ENCODE peak calls at places on chromosomes 2 and 18, in seven cellular contexts. One of them, this sample, is unnamed.
A peak's percentile ranks its signal among the peaks of the same experiment; 100 is the strongest.

GRCh38 chr2:201984800-201985525 is 48.7 kb upstream of the FZD7 start:
- DNase-seq in lower lobe of right lung: no peak
- DNase-seq in H9: no peak
- DNase-seq in adrenal gland: no peak
- DNase-seq in tibial artery: no peak
- DNase-seq in esophagus squamous epithelium: no peak
- DNase-seq in colonic mucosa: peak; percentile 24
- DNase-seq in this sample: peak; percentile 91

GRCh38 chr2:127680706-127681287 is 5.5 kb upstream of the LIMS2 start:
- DNase-seq in tibial artery: no peak
- DNase-seq in lower lobe of right lung: no peak
- DNase-seq in H9: peak; percentile 25
- DNase-seq in adrenal gland: no peak
- DNase-seq in colonic mucosa: no peak
- DNase-seq in esophagus squamous epithelium: no peak
- DNase-seq in this sample: no peak

GRCh38 chr2:231709636-231709980 is 1.3 kb downstream of the PTMA start:
- DNase-seq in adrenal gland: peak; percentile 68
- DNase-seq in esophagus squamous epithelium: peak; percentile 21
- DNase-seq in lower lobe of right lung: peak; percentile 80
- DNase-seq in colonic mucosa: peak; percentile 55
- DNase-seq in tibial artery: peak; percentile 89
- DNase-seq in H9: no peak
- DNase-seq in this sample: no peak

GRCh38 chr2:72993147-72993546 is 75.8 kb downstream of the EMX1 start:
- DNase-seq in tibial artery: peak; percentile 58
- DNase-seq in colonic mucosa: peak; percentile 54
- DNase-seq in esophagus squamous epithelium: no peak
- DNase-seq in H9: peak; percentile 69
- DNase-seq in lower lobe of right lung: no peak
- DNase-seq in adrenal gland: peak; percentile 38
- DNase-seq in this sample: no peak

GRCh38 chr2:13114391-13114790 is 397.7 kb downstream of the TRIB2 start:
- DNase-seq in esophagus squamous epithelium: no peak
- DNase-seq in adrenal gland: peak; percentile 18
- DNase-seq in colonic mucosa: no peak
- DNase-seq in lower lobe of right lung: no peak
- DNase-seq in tibial artery: no peak
- DNase-seq in H9: no peak
- DNase-seq in this sample: no peak

GRCh38 chr2:19630921-19631320 is 270.9 kb downstream of the TTC32 start:
- DNase-seq in H9: no peak
- DNase-seq in esophagus squamous epithelium: no peak
- DNase-seq in adrenal gland: no peak
- DNase-seq in lower lobe of right lung: no peak
- DNase-seq in tibial artery: no peak
- DNase-seq in colonic mucosa: no peak
- DNase-seq in this sample: no peak

GRCh38 chr2:111011218-111011617 is 109.5 kb upstream of the BCL2L11 start:
- DNase-seq in H9: no peak
- DNase-seq in lower lobe of right lung: no peak
- DNase-seq in colonic mucosa: no peak
- DNase-seq in esophagus squamous epithelium: no peak
- DNase-seq in adrenal gland: no peak
- DNase-seq in tibial artery: no peak
- DNase-seq in this sample: no peak

GRCh38 chr18:46099463-46099862 is 1.4 kb upstream of the ATP5F1A start:
- DNase-seq in adrenal gland: no peak
- DNase-seq in lower lobe of right lung: no peak
- DNase-seq in colonic mucosa: no peak
- DNase-seq in tibial artery: no peak
- DNase-seq in H9: no peak
- DNase-seq in esophagus squamous epithelium: no peak
- DNase-seq in this sample: no peak

GRCh38 chr2:128354161-128354560 is 35.5 kb upstream of the HS6ST1 start:
- DNase-seq in lower lobe of right lung: no peak
- DNase-seq in colonic mucosa: no peak
- DNase-seq in H9: no peak
- DNase-seq in tibial artery: no peak
- DNase-seq in adrenal gland: no peak
- DNase-seq in esophagus squamous epithelium: no peak
- DNase-seq in this sample: no peak

GRCh38 chr2:219291394-219291793 is 12.2 kb downstream of the DNAJB2 start:
- DNase-seq in H9: no peak
- DNase-seq in colonic mucosa: no peak
- DNase-seq in tibial artery: peak; percentile 51
- DNase-seq in esophagus squamous epithelium: no peak
- DNase-seq in lower lobe of right lung: no peak
- DNase-seq in adrenal gland: peak; percentile 18
- DNase-seq in this sample: no peak

GRCh38 chr2:110828330-110828729 is 96.0 kb downstream of the ACOXL start:
- DNase-seq in adrenal gland: no peak
- DNase-seq in tibial artery: no peak
- DNase-seq in lower lobe of right lung: no peak
- DNase-seq in esophagus squamous epithelium: no peak
- DNase-seq in colonic mucosa: no peak
- DNase-seq in H9: no peak
- DNase-seq in this sample: no peak

DNA sequence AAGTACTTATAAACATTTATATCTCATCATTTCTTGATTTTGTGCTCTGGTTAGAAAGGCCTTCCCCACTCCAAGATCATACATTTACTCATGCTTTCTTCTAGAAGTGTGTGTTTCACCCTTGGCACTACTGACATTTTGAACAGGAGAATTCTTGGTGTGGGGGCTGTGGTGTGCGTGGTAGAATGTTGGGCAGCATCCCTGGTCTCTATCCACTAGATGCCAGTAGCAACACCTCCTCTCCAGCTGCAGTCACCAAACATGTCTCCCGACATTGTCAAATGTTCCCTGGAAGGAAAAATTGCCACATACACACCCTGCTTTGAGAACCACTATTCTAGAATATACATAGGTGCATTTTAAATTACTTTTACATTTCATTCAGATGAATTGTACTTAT is 8.7 kb upstream of the TGIF1 start:
- DNase-seq in tibial artery: no peak
- DNase-seq in lower lobe of right lung: no peak
- DNase-seq in esophagus squamous epithelium: no peak
- DNase-seq in H9: peak; percentile 51
- DNase-seq in adrenal gland: no peak
- DNase-seq in colonic mucosa: peak; percentile 25
- DNase-seq in this sample: no peak
- TF ChIP-seq CTCF in tibial artery: peak; percentile 31
- TF ChIP-seq CTCF in lower lobe of right lung: peak; percentile 36
- TF ChIP-seq CTCF in esophagus squamous epithelium: peak; percentile 18
- TF ChIP-seq CTCF in H9: peak; percentile 64
- TF ChIP-seq CTCF in adrenal gland: peak; percentile 49
- TF ChIP-seq CTCF in colonic mucosa: no peak
- TF ChIP-seq CTCF in this sample: no peak

GRCh38 chr2:27087823-27088410 is 1.3 kb downstream of the KHK start:
- DNase-seq in lower lobe of right lung: no peak
- DNase-seq in colonic mucosa: no peak
- DNase-seq in H9: no peak
- DNase-seq in tibial artery: no peak
- DNase-seq in adrenal gland: no peak
- DNase-seq in esophagus squamous epithelium: no peak
- DNase-seq in this sample: no peak

GRCh38 chr2:27085670-27086089 is 892 bp upstream of the KHK start:
- DNase-seq in lower lobe of right lung: peak; percentile 88
- DNase-seq in colonic mucosa: peak; percentile 81
- DNase-seq in tibial artery: peak; percentile 94
- DNase-seq in esophagus squamous epithelium: no peak
- DNase-seq in adrenal gland: peak; percentile 81
- DNase-seq in H9: peak; percentile 71
- DNase-seq in this sample: peak; percentile 47

GRCh38 chr2:27085062-27085669 is 1.4 kb upstream of the KHK start:
- DNase-seq in H9: no peak
- DNase-seq in lower lobe of right lung: no peak
- DNase-seq in colonic mucosa: no peak
- DNase-seq in esophagus squamous epithelium: no peak
- DNase-seq in tibial artery: no peak
- DNase-seq in adrenal gland: no peak
- DNase-seq in this sample: no peak

GRCh38 chr2:27086090-27086721 is 366 bp upstream of the KHK start:
- DNase-seq in esophagus squamous epithelium: peak; percentile 57
- DNase-seq in lower lobe of right lung: peak; percentile 96
- DNase-seq in colonic mucosa: peak; percentile 96
- DNase-seq in tibial artery: peak; percentile 97
- DNase-seq in H9: peak; percentile 96
- DNase-seq in adrenal gland: peak; percentile 97
- DNase-seq in this sample: peak; percentile 95

GRCh38 chr2:27086722-27087446 is at the start of gene KHK:
- DNase-seq in esophagus squamous epithelium: no peak
- DNase-seq in colonic mucosa: peak; percentile 79
- DNase-seq in tibial artery: peak; percentile 81
- DNase-seq in lower lobe of right lung: peak; percentile 75
- DNase-seq in H9: no peak
- DNase-seq in adrenal gland: no peak
- DNase-seq in this sample: peak; percentile 61
- TF ChIP-seq CTCF in esophagus squamous epithelium: no peak
- TF ChIP-seq CTCF in colonic mucosa: peak; percentile 8
- TF ChIP-seq CTCF in tibial artery: no peak
- TF ChIP-seq CTCF in lower lobe of right lung: peak; percentile 38
- TF ChIP-seq CTCF in H9: peak; percentile 10
- TF ChIP-seq CTCF in adrenal gland: no peak
- TF ChIP-seq CTCF in this sample: no peak

GRCh38 chr18:54223568-54224241 is 764 bp downstream of the MBD2 start:
- DNase-seq in colonic mucosa: peak; percentile 87
- DNase-seq in lower lobe of right lung: peak; percentile 63
- DNase-seq in adrenal gland: peak; percentile 80
- DNase-seq in H9: peak; percentile 32
- DNase-seq in esophagus squamous epithelium: no peak
- DNase-seq in tibial artery: no peak
- DNase-seq in this sample: peak; percentile 59

GRCh38 chr18:54220406-54220805 is 4.1 kb downstream of the MBD2 start:
- DNase-seq in H9: no peak
- DNase-seq in lower lobe of right lung: no peak
- DNase-seq in colonic mucosa: no peak
- DNase-seq in esophagus squamous epithelium: no peak
- DNase-seq in adrenal gland: no peak
- DNase-seq in tibial artery: no peak
- DNase-seq in this sample: no peak

GRCh38 chr18:54228364-54228763 is 3.9 kb upstream of the MBD2 start:
- DNase-seq in tibial artery: no peak
- DNase-seq in H9: no peak
- DNase-seq in lower lobe of right lung: no peak
- DNase-seq in esophagus squamous epithelium: no peak
- DNase-seq in colonic mucosa: no peak
- DNase-seq in adrenal gland: no peak
- DNase-seq in this sample: no peak

GRCh38 chr18:54222922-54223567 is 1.4 kb downstream of the MBD2 start:
- DNase-seq in adrenal gland: no peak
- DNase-seq in colonic mucosa: peak; percentile 23
- DNase-seq in esophagus squamous epithelium: no peak
- DNase-seq in H9: no peak
- DNase-seq in tibial artery: no peak
- DNase-seq in lower lobe of right lung: no peak
- DNase-seq in this sample: no peak

DNA sequence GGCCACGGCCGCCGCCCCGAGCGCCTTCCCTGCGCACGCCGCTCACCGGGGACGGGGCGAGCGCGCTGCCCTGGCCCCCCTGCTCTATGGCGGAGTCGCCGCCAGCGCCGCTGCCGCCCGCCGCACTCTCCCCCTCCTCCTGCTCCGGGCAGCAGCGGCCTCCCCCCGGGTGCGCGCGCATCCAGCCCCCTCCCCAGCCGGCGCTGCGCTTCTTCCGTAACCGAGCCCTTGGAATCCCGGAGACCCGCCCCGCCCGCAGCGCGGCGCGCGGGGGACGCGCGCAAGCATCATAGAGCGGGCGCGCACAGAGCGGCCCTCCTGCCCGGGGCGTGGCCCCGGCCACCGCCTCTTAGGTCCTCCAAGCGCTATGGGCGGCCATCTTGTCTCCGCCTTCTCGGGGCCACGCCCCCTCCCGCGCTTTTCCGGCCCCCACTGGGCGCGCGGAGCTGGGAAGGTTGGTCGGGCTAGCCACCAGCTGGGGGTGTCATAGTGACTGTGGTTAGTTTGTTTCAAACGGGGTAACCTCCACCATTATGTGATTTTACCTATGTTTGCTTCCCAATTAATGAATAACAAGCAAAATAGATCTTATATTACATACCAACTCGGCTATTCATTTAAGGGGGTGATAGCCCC is at the start of gene MBD2:
- DNase-seq in lower lobe of right lung: peak; percentile 98
- DNase-seq in tibial artery: peak; percentile 96
- DNase-seq in H9: peak; percentile 96
- DNase-seq in esophagus squamous epithelium: peak; percentile 79
- DNase-seq in colonic mucosa: peak; percentile 96
- DNase-seq in adrenal gland: peak; percentile 94
- DNase-seq in this sample: peak; percentile 90
- TF ChIP-seq CTCF in lower lobe of right lung: peak; percentile 24
- TF ChIP-seq CTCF in tibial artery: no peak
- TF ChIP-seq CTCF in H9: peak; percentile 52
- TF ChIP-seq CTCF in esophagus squamous epithelium: no peak
- TF ChIP-seq CTCF in colonic mucosa: no peak
- TF ChIP-seq CTCF in adrenal gland: no peak
- TF ChIP-seq CTCF in this sample: peak; percentile 12

GRCh38 chr2:101983928-101984327 is 7.8 kb upstream of the IL1R2 start:
- DNase-seq in H9: no peak
- DNase-seq in tibial artery: no peak
- DNase-seq in colonic mucosa: no peak
- DNase-seq in esophagus squamous epithelium: no peak
- DNase-seq in adrenal gland: no peak
- DNase-seq in lower lobe of right lung: no peak
- DNase-seq in this sample: no peak
- TF ChIP-seq CTCF in H9: peak; percentile 46
- TF ChIP-seq CTCF in tibial artery: peak; percentile 34
- TF ChIP-seq CTCF in colonic mucosa: peak; percentile 21
- TF ChIP-seq CTCF in esophagus squamous epithelium: peak; percentile 32
- TF ChIP-seq CTCF in adrenal gland: peak; percentile 30
- TF ChIP-seq CTCF in lower lobe of right lung: peak; percentile 21
- TF ChIP-seq CTCF in this sample: no peak

DNA sequence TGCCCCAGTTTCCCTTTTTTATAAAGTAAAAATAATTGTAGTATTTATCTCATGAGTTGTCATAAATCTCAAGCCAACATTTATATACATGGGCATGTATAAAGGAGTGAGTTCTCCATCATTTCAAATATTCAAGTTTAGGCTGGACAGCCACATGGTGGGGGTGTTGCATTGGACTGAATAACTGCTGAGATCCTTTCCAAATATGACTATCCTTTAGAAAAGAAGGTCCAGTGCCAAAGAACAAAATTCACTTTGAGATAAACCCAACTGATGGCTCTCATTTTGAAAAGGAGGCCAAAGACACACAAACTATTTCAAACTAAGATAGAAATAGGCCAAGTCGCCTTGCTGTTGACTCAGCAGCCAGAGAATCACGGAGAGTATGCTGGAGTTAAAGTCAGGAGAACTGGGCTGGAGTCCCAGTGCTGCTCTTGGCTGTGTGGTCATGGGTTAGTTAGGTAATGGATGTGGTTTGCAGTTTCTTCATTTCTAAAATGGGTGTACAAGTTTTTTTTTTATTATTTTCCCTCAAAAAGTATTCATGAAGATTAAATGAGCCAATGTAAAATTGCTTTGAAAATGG is 204.4 kb upstream of the LRATD1 start:
- DNase-seq in esophagus squamous epithelium: no peak
- DNase-seq in colonic mucosa: peak; percentile 38
- DNase-seq in lower lobe of right lung: no peak
- DNase-seq in H9: no peak
- DNase-seq in tibial artery: no peak
- DNase-seq in adrenal gland: no peak
- DNase-seq in this sample: no peak
- TF ChIP-seq CTCF in esophagus squamous epithelium: no peak
- TF ChIP-seq CTCF in colonic mucosa: no peak
- TF ChIP-seq CTCF in lower lobe of right lung: no peak
- TF ChIP-seq CTCF in H9: no peak
- TF ChIP-seq CTCF in tibial artery: no peak
- TF ChIP-seq CTCF in adrenal gland: peak; percentile 16
- TF ChIP-seq CTCF in this sample: no peak

This sample was measured in breast epithelium.